ENCODE peak calls at places on chromosomes 3 and 15, in seven cellular contexts. K is psoas muscle, F is sigmoid colon, E is A549, R is ovary, P is heart right ventricle, Q is breast epithelium. J is an unnamed sample.
A peak's percentile ranks its signal among the peaks of the same experiment; 100 is the strongest.

GRCh38 chr3:197012021-197012883 is 17.4 kb downstream of the MELTF start:
- DNase-seq in K (no peak), F (no peak), E (no peak), R (no peak), P (no peak), Q (no peak), J (no peak)

GRCh38 chr3:159175391-159175725 is 373.5 kb downstream of the MFSD1 start:
- DNase-seq in K (no peak), F (no peak), E (no peak), R (no peak), P (no peak), Q (no peak), J (no peak)

GRCh38 chr3:126438746-126439145 is 36.9 kb downstream of the ZXDC start:
- DNase-seq in K (no peak), F (peak; percentile 40), E (no peak), R (no peak), P (no peak), Q (no peak), J (no peak)

GRCh38 chr3:61983479-61983878 is 389.9 kb downstream of the FEZF2 start:
- DNase-seq in K (no peak), F (no peak), E (no peak), R (no peak), P (no peak), Q (no peak), J (no peak)

GRCh38 chr15:91268510-91268909 is 168.5 kb downstream of the SV2B start:
- DNase-seq in K (no peak), F (no peak), E (peak; percentile 37), R (no peak), P (no peak), Q (no peak), J (no peak)

GRCh38 chr3:16377196-16377595 is 112.2 kb downstream of the OXNAD1 start:
- DNase-seq in K (no peak), F (no peak), E (no peak), R (no peak), P (no peak), Q (no peak), J (no peak)

GRCh38 chr15:75349851-75350588 is 3.2 kb downstream of the NEIL1 start:
- DNase-seq in K (no peak), F (no peak), E (no peak), R (no peak), P (no peak), Q (no peak), J (no peak)

GRCh38 chr3:58647661-58648141 is 18.9 kb downstream of the FAM3D start:
- DNase-seq in K (no peak), F (no peak), E (no peak), R (no peak), P (no peak), Q (no peak), J (no peak)

GRCh38 chr3:36302626-36303025 is 77.7 kb upstream of the STAC start:
- DNase-seq in K (no peak), F (no peak), E (no peak), R (no peak), P (no peak), Q (no peak), J (no peak)

GRCh38 chr3:114235431-114235830 is 1.9 kb downstream of the ZNF80 start:
- DNase-seq in K (no peak), F (no peak), E (no peak), R (no peak), P (no peak), Q (no peak), J (no peak)

GRCh38 chr15:49675051-49675450 is 54.2 kb downstream of the DTWD1 start:
- DNase-seq in K (no peak), F (no peak), E (peak; percentile 18), R (no peak), P (no peak), Q (no peak), J (no peak)

GRCh38 chr15:57827021-57827420 is 120.5 kb downstream of the POLR2M start:
- DNase-seq in K (no peak), F (no peak), E (no peak), R (no peak), P (no peak), Q (no peak), J (no peak)

GRCh38 chr15:99732268-99732641 is 982 bp downstream of the LYSMD4 start:
- DNase-seq in K (no peak), F (no peak), E (no peak), R (no peak), P (no peak), Q (no peak), J (no peak)

GRCh38 chr15:80240261-80240660 is 11.8 kb downstream of the CTXND1 start:
- DNase-seq in K (no peak), F (no peak), E (no peak), R (no peak), P (no peak), Q (no peak), J (no peak)

GRCh38 chr3:189778340-189778950 is 147.3 kb downstream of the TP63 start:
- DNase-seq in K (no peak), F (no peak), E (no peak), R (no peak), P (no peak), Q (no peak), J (no peak)

GRCh38 chr15:63497642-63498100 is 6.7 kb upstream of the USP3 start:
- DNase-seq in K (no peak), F (no peak), E (no peak), R (no peak), P (no peak), Q (no peak), J (no peak)

GRCh38 chr15:38691365-38691764 is 126.8 kb upstream of the RASGRP1 start:
- DNase-seq in K (no peak), F (no peak), E (no peak), R (no peak), P (no peak), Q (no peak), J (no peak)

GRCh38 chr3:178492496-178492895 is 43.7 kb upstream of the KCNMB2 start:
- DNase-seq in K (no peak), F (no peak), E (no peak), R (no peak), P (no peak), Q (no peak), J (no peak)

GRCh38 chr3:49723301-49723630 is 485 bp downstream of the GMPPB start:
- DNase-seq in K (peak; percentile 68), F (peak; percentile 86), E (no peak), R (peak; percentile 51), P (no peak), Q (peak; percentile 76), J (peak; percentile 73)

GRCh38 chr15:57158589-57158988 is 217.7 kb upstream of the CGNL1 start:
- DNase-seq in K (no peak), F (no peak), E (no peak), R (no peak), P (peak; percentile 25), Q (no peak), J (no peak)

GRCh38 chr3:118526758-118527526 is 507.7 kb downstream of the IGSF11 start:
- DNase-seq in K (no peak), F (no peak), E (no peak), R (no peak), P (no peak), Q (no peak), J (no peak)

GRCh38 chr15:69880616-69881309 is 217.0 kb downstream of the TLE3 start:
- DNase-seq in K (no peak), F (no peak), E (no peak), R (no peak), P (no peak), Q (no peak), J (no peak)

GRCh38 chr15:55247766-55248427 is 41.7 kb downstream of the RAB27A start:
- DNase-seq in K (no peak), F (no peak), E (no peak), R (no peak), P (no peak), Q (no peak), J (no peak)

GRCh38 chr15:75198560-75199346 is 2.9 kb upstream of the C15orf39 start:
- DNase-seq in K (no peak), F (no peak), E (no peak), R (no peak), P (no peak), Q (no peak), J (peak; percentile 50)

GRCh38 chr3:13624671-13625125 is 75.8 kb downstream of the FBLN2 start:
- DNase-seq in K (no peak), F (no peak), E (no peak), R (no peak), P (no peak), Q (no peak), J (no peak)

GRCh38 chr3:172155880-172156279 is 116.5 kb downstream of the FNDC3B start:
- DNase-seq in K (no peak), F (no peak), E (no peak), R (no peak), P (no peak), Q (no peak), J (no peak)
- H3K4me1 ChIP-seq in K (peaks cover 84% of the 10 kb centered on the region), F (peaks cover 74% of the 10 kb centered on the region), E (peaks cover 99% of the 10 kb centered on the region), R (peaks cover 17% of the 10 kb centered on the region), P (peaks cover 87% of the 10 kb centered on the region), Q (peaks cover 42% of the 10 kb centered on the region), J (no peaks in the 10 kb centered on the region)

GRCh38 chr15:66655997-66656396 is 46.0 kb upstream of the SMAD6 start:
- DNase-seq in K (no peak), F (no peak), E (no peak), R (no peak), P (no peak), Q (no peak), J (no peak)
- TF ChIP-seq CTCF in K (no peak), F (no peak), E (no peak), R (no peak), P (no peak), Q (no peak), J (no peak)

GRCh38 chr3:25045291-25045690 is 382.8 kb upstream of the RARB start:
- DNase-seq in K (no peak), F (no peak), E (no peak), R (no peak), P (peak; percentile 29), Q (no peak), J (no peak)
- H3K4me1 ChIP-seq in K (peaks cover 10% of the 10 kb centered on the region), F (peaks cover 47% of the 10 kb centered on the region), E (no peaks in the 10 kb centered on the region), R (peaks cover 1% of the 10 kb centered on the region), P (peaks cover 48% of the 10 kb centered on the region), Q (no peaks in the 10 kb centered on the region), J (no peaks in the 10 kb centered on the region)

GRCh38 chr15:40006646-40007045 is 32.3 kb downstream of the SRP14 start:
- DNase-seq in K (no peak), F (no peak), E (no peak), R (no peak), P (no peak), Q (no peak), J (no peak)

GRCh38 chr15:40014390-40014789 is 24.6 kb downstream of the SRP14 start:
- DNase-seq in K (no peak), F (no peak), E (no peak), R (no peak), P (no peak), Q (no peak), J (no peak)

GRCh38 chr15:40011303-40011702 is 27.7 kb downstream of the SRP14 start:
- DNase-seq in K (no peak), F (no peak), E (no peak), R (no peak), P (no peak), Q (no peak), J (no peak)

GRCh38 chr15:40008061-40008460 is 30.9 kb downstream of the SRP14 start:
- DNase-seq in K (no peak), F (no peak), E (no peak), R (no peak), P (no peak), Q (no peak), J (no peak)

DNA sequence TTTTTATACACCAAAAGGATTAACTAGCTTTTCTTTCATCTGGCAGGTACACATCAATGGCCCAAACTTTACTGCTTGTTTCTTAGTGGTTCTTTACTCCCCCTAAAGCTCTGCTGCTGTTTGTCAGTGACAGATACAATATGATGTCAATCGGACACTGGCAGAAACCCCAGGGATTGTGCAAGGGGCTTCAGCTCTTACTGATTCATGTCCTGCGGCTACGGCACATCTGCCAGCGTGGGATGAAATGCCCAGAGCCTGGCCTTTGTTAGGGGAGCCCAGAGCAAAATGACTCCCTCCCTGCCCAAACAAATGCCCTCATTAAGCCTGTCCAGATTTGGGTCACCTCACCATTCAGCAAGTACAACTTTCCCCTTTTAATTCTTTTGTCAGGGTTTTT is 28.3 kb downstream of the SRP14 start:
- DNase-seq in K (peak; percentile 73), F (no peak), E (no peak), R (no peak), P (no peak), Q (no peak), J (no peak)
- TF ChIP-seq CTCF in K (no peak), F (no peak), E (no peak), R (no peak), P (no peak), Q (no peak), J (no peak)